ENCODE peak calls at places on chromosomes 13 and 19, in eight cellular contexts. I is osteoblast, V is PC-3, N is thoracic aorta, Z is tibial nerve, E is IMR-90, S is lower lobe of right lung, B is transverse colon. U is an unnamed sample.

GRCh38 chr13:114063545-114064515 is 68.6 kb downstream of the RASA3 start:
- DNase-seq in S (peak; percentile 85), B (peak; percentile 66), I (peak; percentile 93), Z (no peak), V (peak; percentile 22), E (peak; percentile 61), N (peak; percentile 51), U (peak; percentile 85)

GRCh38 chr13:81686877-81687276 is 1346.0 kb upstream of the SPRY2 start:
- DNase-seq in N (no peak), B (no peak), I (no peak), Z (no peak), S (no peak), E (no peak), V (no peak), U (no peak)

GRCh38 chr19:2926341-2927031 is 18.3 kb downstream of the ZNF77 start:
- DNase-seq in N (no peak), Z (no peak), B (no peak), V (no peak), I (no peak), E (no peak), S (no peak), U (no peak)

GRCh38 chr13:66520511-66521390 is 709.4 kb downstream of the PCDH9 start:
- DNase-seq in N (no peak), S (no peak), V (no peak), B (no peak), E (no peak), I (no peak), Z (no peak), U (no peak)

GRCh38 chr13:64457976-64458375 is 2772.2 kb downstream of the PCDH9 start:
- DNase-seq in N (no peak), S (no peak), I (no peak), V (no peak), Z (no peak), E (peak; percentile 38), B (no peak), U (no peak)

GRCh38 chr19:45815501-45816216 is 551 bp upstream of the RSPH6A start:
- DNase-seq in V (no peak), N (no peak), S (peak; percentile 46), I (peak; percentile 54), Z (no peak), E (no peak), B (no peak), U (no peak)

GRCh38 chr13:43426355-43426754 is 360.4 kb downstream of the ENOX1 start:
- DNase-seq in B (no peak), Z (no peak), E (no peak), S (no peak), N (no peak), I (no peak), V (no peak), U (no peak)

GRCh38 chr13:38803566-38803965 is 116.7 kb downstream of the FREM2 start:
- DNase-seq in I (peak; percentile 50), S (no peak), E (no peak), Z (no peak), N (no peak), V (no peak), B (no peak), U (no peak)

GRCh38 chr13:67735651-67736050 is 505.5 kb upstream of the PCDH9 start:
- DNase-seq in E (no peak), I (no peak), N (no peak), S (no peak), B (no peak), Z (no peak), V (no peak), U (no peak)

GRCh38 chr19:33394006-33394722 is 20.7 kb downstream of the CEBPG start:
- DNase-seq in Z (peak; percentile 65), S (peak; percentile 63), N (no peak), V (peak; percentile 14), E (peak; percentile 69), B (no peak), I (peak; percentile 100), U (peak; percentile 91)

GRCh38 chr13:36567485-36567884 is 106.3 kb upstream of the SERTM1 start:
- DNase-seq in B (no peak), S (no peak), E (no peak), N (no peak), V (no peak), I (no peak), Z (no peak), U (no peak)

GRCh38 chr19:4115050-4115817 is 8.7 kb downstream of the MAP2K2 start:
- DNase-seq in B (peak; percentile 65), I (peak; percentile 58), Z (no peak), N (no peak), S (no peak), E (no peak), V (no peak), U (no peak)

GRCh38 chr19:28296506-28296905 is 916.4 kb downstream of the UQCRFS1 start:
- DNase-seq in B (no peak), V (no peak), I (no peak), E (no peak), Z (no peak), N (no peak), S (no peak), U (no peak)

GRCh38 chr19:28293685-28294084 is 919.3 kb downstream of the UQCRFS1 start:
- DNase-seq in E (no peak), N (no peak), I (no peak), B (no peak), Z (no peak), V (no peak), S (no peak), U (no peak)

GRCh38 chr19:28292822-28293500 is 920.0 kb downstream of the UQCRFS1 start:
- DNase-seq in E (no peak), N (no peak), Z (no peak), S (no peak), B (no peak), I (no peak), V (no peak), U (no peak)

GRCh38 chr19:28291874-28292273 is 921.1 kb downstream of the UQCRFS1 start:
- DNase-seq in I (no peak), Z (no peak), V (no peak), N (no peak), E (no peak), B (no peak), S (no peak), U (no peak)

DNA sequence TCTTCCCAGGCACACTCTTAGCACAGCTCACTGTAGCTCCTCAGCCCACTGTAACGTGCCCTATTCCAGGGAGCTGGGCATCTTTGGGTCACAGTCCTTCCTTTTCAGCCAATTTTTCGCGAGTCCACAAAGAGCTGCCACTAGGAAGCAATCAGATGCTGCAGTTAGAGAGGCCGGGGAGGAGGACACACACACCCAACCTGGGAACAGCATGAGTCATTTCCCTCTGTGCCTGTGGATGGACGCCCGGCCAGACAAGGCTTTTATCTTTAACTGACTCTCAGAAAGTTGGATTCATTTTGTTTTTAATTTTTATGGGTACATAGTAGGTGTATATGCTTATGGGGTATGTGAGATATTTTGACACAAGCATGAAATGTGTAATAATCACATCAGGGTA is 918.6 kb downstream of the UQCRFS1 start:
- DNase-seq in Z (no peak), V (no peak), N (no peak), S (no peak), B (peak; percentile 21), E (no peak), I (no peak), U (no peak)
- H3K4me3 ChIP-seq in Z (no peak overlapping the region), V (no peak overlapping the region), N (no peak overlapping the region), S (no peak overlapping the region), B (no peak overlapping the region), E (no peak overlapping the region), I (no peak overlapping the region), U (no peak overlapping the region)

GRCh38 chr19:5994407-5995165 is 16.6 kb upstream of the RANBP3 start:
- DNase-seq in Z (no peak), S (no peak), V (no peak), N (no peak), B (no peak), E (no peak), I (peak; percentile 35), U (no peak)
- H3K4me1 ChIP-seq in Z (no peaks in the 10 kb centered on the region), S (peaks cover 23% of the 10 kb centered on the region), V (peaks cover 16% of the 10 kb centered on the region), N (no peaks in the 10 kb centered on the region), B (no peaks in the 10 kb centered on the region), E (peaks cover 1% of the 10 kb centered on the region), I (no peaks in the 10 kb centered on the region), U (peaks cover 11% of the 10 kb centered on the region)

GRCh38 chr13:111359237-111359915 is 38.9 kb downstream of the TEX29 start:
- DNase-seq in N (no peak), S (no peak), B (no peak), I (no peak), Z (no peak), V (no peak), E (peak; percentile 27), U (no peak)
- TF ChIP-seq CTCF in N (no peak), S (no peak), B (no peak), I (no peak), Z (no peak), V (no peak), E (peak; percentile 4), U (no peak)

DNA sequence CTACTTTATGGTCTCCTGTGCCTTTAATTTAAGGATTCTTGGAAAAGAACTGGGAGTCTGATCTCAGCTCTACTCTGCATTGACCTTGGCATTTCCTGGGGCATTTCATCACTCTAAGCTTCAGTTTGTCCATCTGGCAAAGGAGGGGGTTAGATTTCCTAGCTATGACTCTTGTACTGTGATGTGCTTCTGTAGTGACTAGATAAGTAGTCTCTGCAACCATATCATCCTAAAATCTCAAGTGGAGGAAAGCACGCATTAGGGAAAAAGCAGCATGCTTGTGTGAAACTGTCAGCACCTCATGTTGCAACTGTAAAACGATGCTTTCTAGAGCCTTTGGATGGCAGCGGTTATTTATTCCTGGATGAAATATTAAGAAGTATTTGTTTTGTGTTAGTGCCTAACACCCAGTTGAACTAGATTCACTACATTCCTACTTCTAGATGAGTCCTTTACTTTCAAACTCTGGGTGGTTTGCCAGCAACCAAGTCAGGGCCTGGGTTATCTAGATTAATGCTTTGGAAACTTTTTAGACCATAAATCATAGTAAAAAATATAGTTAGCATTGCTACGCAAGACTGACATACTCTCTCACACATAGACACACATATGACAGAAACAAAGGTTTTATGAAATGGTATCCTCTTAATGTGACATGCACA is 6.8 kb downstream of the WDFY2 start:
- DNase-seq in I (peak; percentile 87), Z (peak; percentile 43), E (peak; percentile 90), V (peak; percentile 68), B (no peak), S (no peak), N (no peak), U (no peak)
- H3K4me3 ChIP-seq in I (peak overlapping the region; percentile 14), Z (no peak overlapping the region), E (peak overlapping the region; percentile 12), V (peak overlapping the region; percentile 32), B (no peak overlapping the region), S (no peak overlapping the region), N (peak overlapping the region; percentile 21), U (no peak overlapping the region)

DNA sequence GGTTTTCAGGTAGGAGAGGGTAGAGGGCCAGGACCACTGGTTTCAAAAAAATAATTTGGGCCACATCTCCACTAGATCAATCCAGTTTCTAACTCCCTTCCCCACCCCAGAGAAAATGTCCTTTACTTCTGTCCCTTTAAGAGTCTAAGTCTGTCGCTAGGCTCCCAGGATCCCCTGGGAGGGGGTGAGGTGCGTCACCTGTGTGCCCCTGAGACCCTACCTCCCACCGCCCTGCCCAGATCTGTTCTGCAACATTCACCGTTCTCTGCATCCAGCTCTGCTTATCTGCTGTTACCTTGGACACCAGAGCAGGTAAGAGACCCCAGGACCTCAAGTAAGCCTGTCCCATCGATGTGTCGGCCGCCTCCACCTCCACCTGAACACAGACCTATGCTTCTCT is at the start of gene GFY:
- DNase-seq in V (no peak), I (peak; percentile 62), S (no peak), E (no peak), B (no peak), Z (no peak), N (no peak), U (no peak)
- H3K4me1 ChIP-seq in V (peaks cover 8% of the 10 kb centered on the region), I (no peaks in the 10 kb centered on the region), S (peaks cover 38% of the 10 kb centered on the region), E (peaks cover 2% of the 10 kb centered on the region), B (peaks cover 33% of the 10 kb centered on the region), Z (peaks cover 28% of the 10 kb centered on the region), N (peaks cover 12% of the 10 kb centered on the region), U (no peaks in the 10 kb centered on the region)

GRCh38 chr13:98142427-98143156 is at the start of gene FARP1:
- DNase-seq in N (no peak), V (peak; percentile 79), E (peak; percentile 65), S (peak; percentile 83), Z (peak; percentile 41), I (peak; percentile 98), B (peak; percentile 84), U (no peak)
- TF ChIP-seq CTCF in N (no peak), V (no peak), E (peak; percentile 66), S (peak; percentile 24), Z (peak; percentile 60), I (no peak), B (no peak), U (peak; percentile 56)

U was measured in right atrium auricular region.